ENCODE peak calls at places on chromosomes 13 and 19, in six cellular contexts. L is AG04449, O is nephron progenitor cell, J is fibroblast of pulmonary artery, B is left lung, V is brain microvascular endothelial cell. Q is an unnamed sample.

GRCh38 chr13:25977216-25977615 is 74.6 kb downstream of the SHISA2 start:
- DNase-seq in V (no peak), B (no peak), J (peak; percentile 12), L (no peak), O (no peak), Q (no peak)

GRCh38 chr19:39111593-39112199 is 13.9 kb upstream of the PAK4 start:
- DNase-seq in J (no peak), O (no peak), L (no peak), V (no peak), B (no peak), Q (peak; percentile 81)

GRCh38 chr13:67438465-67438864 is 208.3 kb upstream of the PCDH9 start:
- DNase-seq in O (no peak), V (no peak), J (no peak), L (no peak), B (no peak), Q (peak; percentile 30)

GRCh38 chr19:43620061-43621001 is 902 bp upstream of the ZNF428 start:
- DNase-seq in V (no peak), L (no peak), O (peak; percentile 89), J (no peak), B (peak; percentile 90), Q (no peak)

GRCh38 chr19:3513198-3514140 is 7.4 kb downstream of the FZR1 start:
- DNase-seq in J (no peak), O (no peak), V (no peak), L (no peak), B (peak; percentile 71), Q (no peak)

GRCh38 chr13:65063753-65064152 is 2166.4 kb downstream of the PCDH9 start:
- DNase-seq in V (no peak), J (peak; percentile 59), B (no peak), L (peak; percentile 31), O (no peak), Q (no peak)

GRCh38 chr13:73220966-73221720 is 162.3 kb downstream of the KLF5 start:
- DNase-seq in J (no peak), V (peak; percentile 24), B (no peak), L (no peak), O (no peak), Q (peak; percentile 34)

GRCh38 chr19:7654401-7654800 is 14.4 kb upstream of the RETN start:
- DNase-seq in V (no peak), O (no peak), L (no peak), B (no peak), J (no peak), Q (no peak)

GRCh38 chr19:40717880-40718773 is 1.2 kb downstream of the ITPKC start:
- DNase-seq in L (no peak), O (no peak), J (peak; percentile 23), B (peak; percentile 83), V (no peak), Q (peak; percentile 56)

GRCh38 chr13:91946498-91947070 is 548.2 kb downstream of the GPC5 start:
- DNase-seq in J (peak; percentile 33), V (no peak), L (no peak), B (no peak), O (peak; percentile 15), Q (peak; percentile 46)

GRCh38 chr13:59982631-59983382 is 180.9 kb downstream of the DIAPH3 start:
- DNase-seq in L (no peak), J (peak; percentile 31), O (no peak), B (no peak), V (peak; percentile 25), Q (no peak)

GRCh38 chr13:40640845-40641458 is 25.5 kb downstream of the FOXO1 start:
- DNase-seq in L (no peak), B (no peak), J (no peak), O (no peak), V (no peak), Q (no peak)

GRCh38 chr19:55189424-55189823 is 9.3 kb upstream of the SYT5 start:
- DNase-seq in O (no peak), L (peak; percentile 83), B (no peak), J (peak; percentile 99), V (peak; percentile 96), Q (peak; percentile 100)

GRCh38 chr13:45178349-45179142 is 22.3 kb downstream of the KCTD4 start:
- DNase-seq in O (no peak), J (peak; percentile 35), L (peak; percentile 21), B (no peak), V (peak; percentile 88), Q (peak; percentile 14)

GRCh38 chr19:4452230-4452990 is 5.2 kb downstream of the UBXN6 start:
- DNase-seq in L (no peak), V (no peak), J (no peak), B (no peak), O (no peak), Q (no peak)

GRCh38 chr19:4029247-4029614 is 21.7 kb downstream of the PIAS4 start:
- DNase-seq in V (no peak), O (no peak), L (no peak), J (no peak), B (peak; percentile 80), Q (no peak)

GRCh38 chr19:34173145-34173956 is 1.0 kb downstream of the LSM14A start:
- DNase-seq in V (no peak), L (no peak), B (no peak), O (peak; percentile 62), J (peak; percentile 55), Q (peak; percentile 57)

GRCh38 chr19:2239173-2239572 is 2.5 kb downstream of the SF3A2 start:
- DNase-seq in L (no peak), V (no peak), O (no peak), J (no peak), B (no peak), Q (no peak)

GRCh38 chr13:99415851-99416331 is 85.4 kb upstream of the TM9SF2 start:
- DNase-seq in L (no peak), B (no peak), J (no peak), O (no peak), V (no peak), Q (no peak)

GRCh38 chr19:16587031-16588023 is 15.1 kb upstream of the SLC35E1 start:
- DNase-seq in L (peak; percentile 38), B (peak; percentile 84), O (peak; percentile 34), V (peak; percentile 59), J (peak; percentile 30), Q (no peak)

GRCh38 chr13:102138635-102139225 is 263.1 kb downstream of the FGF14 start:
- DNase-seq in V (no peak), B (no peak), L (no peak), O (no peak), J (no peak), Q (no peak)

GRCh38 chr13:99311137-99311536 is 3.9 kb upstream of the GPR183 start:
- DNase-seq in V (no peak), O (no peak), B (no peak), L (no peak), J (no peak), Q (no peak)

DNA sequence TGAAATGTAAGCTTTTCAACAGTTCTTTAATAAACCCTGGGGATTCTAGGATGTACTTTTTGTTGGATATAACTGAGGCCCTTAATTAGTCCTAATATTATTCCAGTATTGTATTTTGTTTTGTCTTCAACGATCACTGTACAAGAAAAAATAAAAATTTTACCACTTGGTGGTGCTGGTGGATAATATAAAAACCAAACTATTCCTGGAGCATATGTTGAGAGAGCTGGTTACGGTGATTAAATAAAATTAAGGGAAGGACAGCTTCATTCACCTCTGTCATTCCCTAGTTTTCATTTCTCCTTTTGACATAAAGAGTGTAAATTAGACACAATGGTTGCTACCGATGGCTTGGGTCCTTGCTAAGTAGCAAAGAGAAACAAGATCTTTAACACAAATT is 598.6 kb upstream of the PCDH20 start:
- DNase-seq in J (peak; percentile 23), L (no peak), O (no peak), V (no peak), B (no peak), Q (peak; percentile 38)
- TF ChIP-seq CTCF in J (no peak), L (no peak), O (peak; percentile 12), V (no peak), B (no peak), Q (peak; percentile 42)

DNA sequence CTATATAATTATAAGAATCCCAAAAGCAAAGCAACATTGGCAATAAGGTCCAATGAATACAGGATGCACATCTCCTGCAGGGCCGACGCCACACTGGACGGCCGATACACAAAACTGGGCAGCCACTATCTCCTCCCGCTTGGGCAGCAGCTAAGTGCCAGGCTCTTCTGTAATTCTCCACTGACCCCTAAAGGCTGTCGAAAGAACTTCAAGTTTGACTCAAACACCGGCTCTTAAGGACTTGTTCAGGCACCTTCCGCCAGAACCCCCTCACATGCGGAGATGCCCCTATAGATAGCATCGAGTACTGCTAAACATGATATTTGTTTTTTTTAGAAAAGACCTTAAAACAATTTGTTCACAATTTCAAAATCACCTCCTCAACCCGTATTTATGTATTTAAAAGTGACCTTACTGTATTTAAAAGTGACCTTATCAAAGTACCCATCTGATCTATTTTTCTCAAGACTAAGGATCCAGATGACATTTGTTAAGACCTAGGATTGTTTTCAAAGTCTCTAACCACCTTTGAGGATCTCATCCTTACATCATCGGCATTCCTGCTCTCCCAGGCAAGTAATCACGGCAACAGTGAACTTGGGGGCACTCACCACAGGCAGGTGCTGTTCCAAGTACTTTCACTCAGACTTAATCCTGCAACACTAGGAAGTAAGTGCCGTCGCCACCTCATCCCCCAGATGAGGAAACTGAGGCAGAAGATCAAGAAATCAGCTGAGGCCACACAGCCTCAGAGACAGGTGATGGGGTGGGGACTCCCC is 77.8 kb downstream of the TUBGCP3 start:
- DNase-seq in O (peak; percentile 53), B (no peak), L (no peak), J (peak; percentile 73), V (peak; percentile 56), Q (peak; percentile 53)
- TF ChIP-seq CTCF in O (peak; percentile 66), B (peak; percentile 12), L (peak; percentile 47), J (peak; percentile 51), V (peak; percentile 75), Q (peak; percentile 52)

GRCh38 chr13:86567119-86567518 is 767.9 kb upstream of the SLITRK6 start:
- DNase-seq in V (no peak), B (no peak), L (no peak), O (peak; percentile 10), J (no peak), Q (no peak)
- TF ChIP-seq CTCF in V (peak; percentile 22), B (no peak), L (no peak), O (peak; percentile 18), J (no peak), Q (no peak)

GRCh38 chr19:11483176-11484111 is 2.6 kb upstream of the ELAVL3 start:
- DNase-seq in B (no peak), V (no peak), O (no peak), J (no peak), L (no peak), Q (no peak)

GRCh38 chr19:11480927-11481776 is at the start of gene ELAVL3:
- DNase-seq in B (no peak), L (no peak), O (peak; percentile 59), J (no peak), V (no peak), Q (no peak)

GRCh38 chr19:11480081-11480926 is 542 bp downstream of the ELAVL3 start:
- DNase-seq in V (no peak), J (no peak), B (peak; percentile 76), O (no peak), L (no peak), Q (no peak)

GRCh38 chr19:11482384-11483050 is 1.7 kb upstream of the ELAVL3 start:
- DNase-seq in L (peak; percentile 9), O (peak; percentile 83), V (peak; percentile 57), J (peak; percentile 88), B (peak; percentile 97), Q (peak; percentile 70)

DNA sequence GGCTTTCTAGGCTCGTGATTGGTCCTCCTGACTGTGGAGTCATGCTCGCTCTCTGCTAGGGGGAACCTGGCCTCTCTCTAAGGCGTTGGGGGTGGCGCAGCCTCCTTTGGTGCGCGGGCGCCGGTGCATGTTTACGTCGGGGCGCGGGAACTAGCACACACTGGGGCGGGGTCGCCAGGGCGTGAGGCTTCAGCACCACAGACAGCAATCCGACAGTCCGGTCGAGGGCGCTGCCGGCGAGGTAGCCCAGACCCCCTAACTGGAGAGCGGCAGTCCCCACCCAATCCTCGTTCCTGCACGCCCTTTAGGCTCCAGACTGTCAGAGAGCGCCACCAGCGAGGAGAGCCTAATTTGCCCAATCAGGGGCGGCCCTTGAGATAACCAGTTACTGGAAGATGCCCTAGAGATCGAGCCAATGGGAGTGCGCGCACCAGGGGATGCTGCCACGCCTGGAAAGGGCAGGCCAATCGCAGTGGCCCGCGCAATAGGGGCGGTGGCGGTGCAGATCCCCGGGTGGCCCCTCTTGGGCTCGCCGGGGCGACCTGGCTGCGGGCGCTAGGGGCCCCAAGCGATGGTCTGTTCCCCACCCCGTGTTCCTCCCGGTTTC is 1.0 kb upstream of the ELAVL3 start:
- DNase-seq in O (peak; percentile 82), V (peak; percentile 77), L (peak; percentile 42), J (peak; percentile 91), B (peak; percentile 81), Q (no peak)
- TF ChIP-seq CTCF in O (no peak), V (no peak), L (no peak), J (no peak), B (no peak), Q (no peak)